ENCODE peak calls at places on chromosomes 3 and 15, in four cellular contexts. B, Q, W and G are unnamed samples.

GRCh38 chr3:100563652-100564215 is 45.7 kb upstream of the ADGRG7 start:
- DNase-seq in Q (no peak), B (no peak), W (no peak), G (no peak)

GRCh38 chr3:159634414-159634813 is 354.2 kb upstream of the IL12A start:
- DNase-seq in Q (no peak), W (no peak), B (no peak), G (no peak)

GRCh38 chr3:186520957-186521842 is 23.0 kb downstream of the CRYGS start:
- DNase-seq in B (no peak), W (no peak), Q (peak; percentile 81), G (no peak)

GRCh38 chr15:48510976-48511375 is 134.5 kb downstream of the FBN1 start:
- DNase-seq in B (no peak), W (no peak), Q (no peak), G (no peak)

GRCh38 chr15:78216276-78217229 is 17.8 kb downstream of the ACSBG1 start:
- DNase-seq in W (no peak), B (no peak), Q (no peak), G (peak; percentile 95)

GRCh38 chr3:153162513-153163348 is 705 bp downstream of the RAP2B start:
- DNase-seq in B (peak; percentile 76), W (peak; percentile 45), Q (peak; percentile 32), G (peak; percentile 41)

GRCh38 chr3:125433611-125434041 is 58.5 kb upstream of the ZNF148 start:
- DNase-seq in B (no peak), W (no peak), Q (no peak), G (no peak)

GRCh38 chr15:63896336-63897115 is 62.8 kb upstream of the HERC1 start:
- DNase-seq in B (no peak), Q (peak; percentile 31), W (no peak), G (peak; percentile 83)

GRCh38 chr3:194054540-194054939 is 81.4 kb upstream of the HES1 start:
- DNase-seq in W (no peak), Q (no peak), B (no peak), G (no peak)

GRCh38 chr3:51897391-51897790 is 5.8 kb downstream of the IQCF1 start:
- DNase-seq in Q (no peak), B (no peak), W (no peak), G (no peak)

GRCh38 chr15:73941871-73942635 is 15.8 kb downstream of the LOXL1 start:
- DNase-seq in Q (no peak), B (peak; percentile 65), W (no peak), G (no peak)

GRCh38 chr3:178203152-178203551 is 333.1 kb upstream of the KCNMB2 start:
- DNase-seq in B (no peak), Q (no peak), W (no peak), G (no peak)

GRCh38 chr3:57927916-57928315 is 80.3 kb upstream of the FLNB start:
- DNase-seq in Q (no peak), W (no peak), B (no peak), G (no peak)

GRCh38 chr3:46193436-46193835 is 14.7 kb downstream of the CCR1 start:
- DNase-seq in W (no peak), Q (no peak), B (no peak), G (no peak)

GRCh38 chr3:31670722-31671121 is 138.0 kb downstream of the STT3B start:
- DNase-seq in Q (no peak), W (no peak), B (no peak), G (no peak)

GRCh38 chr15:29029651-29030195 is 143.9 kb downstream of the APBA2 start:
- DNase-seq in Q (no peak), B (no peak), W (no peak), G (no peak)

GRCh38 chr3:126914226-126914625 is 68.7 kb upstream of the PLXNA1 start:
- DNase-seq in W (no peak), B (no peak), Q (no peak), G (no peak)

GRCh38 chr3:40397129-40397528 is 10.1 kb downstream of the ENTPD3 start:
- DNase-seq in B (no peak), W (no peak), Q (no peak), G (no peak)

GRCh38 chr3:194745427-194746184 is 59.9 kb downstream of the FAM43A start:
- DNase-seq in W (no peak), B (no peak), Q (no peak), G (no peak)

GRCh38 chr3:99118381-99118780 is 216.9 kb upstream of the DCBLD2 start:
- DNase-seq in Q (no peak), B (no peak), W (no peak), G (no peak)

GRCh38 chr3:110881069-110881468 is 190.5 kb upstream of the NECTIN3 start:
- DNase-seq in W (no peak), Q (no peak), B (no peak), G (peak; percentile 71)

GRCh38 chr3:54897028-54897711 is 30.7 kb downstream of the LRTM1 start:
- DNase-seq in W (no peak), Q (no peak), B (no peak), G (no peak)

GRCh38 chr15:100877551-100877950 is 2.1 kb upstream of the ALDH1A3 start:
- DNase-seq in W (no peak), Q (no peak), B (no peak), G (no peak)

GRCh38 chr3:76753599-76753998 is 286.3 kb upstream of the ROBO2 start:
- DNase-seq in Q (no peak), B (no peak), W (no peak), G (no peak)

GRCh38 chr3:21226086-21226485 is 524.9 kb downstream of the ZNF385D start:
- DNase-seq in Q (no peak), B (no peak), W (no peak), G (no peak)

GRCh38 chr3:43796041-43796596 is 105.4 kb downstream of the ABHD5 start:
- DNase-seq in Q (no peak), W (no peak), B (peak; percentile 35), G (no peak)

GRCh38 chr3:129597792-129598381 is 8.6 kb downstream of the PLXND1 start:
- DNase-seq in B (no peak), W (no peak), Q (no peak), G (no peak)
- H3K27ac ChIP-seq in B (peak overlapping the region; percentile 92), W (peak overlapping the region; percentile 96), Q (peak overlapping the region; percentile 81), G (peak overlapping the region; percentile 88)

DNA sequence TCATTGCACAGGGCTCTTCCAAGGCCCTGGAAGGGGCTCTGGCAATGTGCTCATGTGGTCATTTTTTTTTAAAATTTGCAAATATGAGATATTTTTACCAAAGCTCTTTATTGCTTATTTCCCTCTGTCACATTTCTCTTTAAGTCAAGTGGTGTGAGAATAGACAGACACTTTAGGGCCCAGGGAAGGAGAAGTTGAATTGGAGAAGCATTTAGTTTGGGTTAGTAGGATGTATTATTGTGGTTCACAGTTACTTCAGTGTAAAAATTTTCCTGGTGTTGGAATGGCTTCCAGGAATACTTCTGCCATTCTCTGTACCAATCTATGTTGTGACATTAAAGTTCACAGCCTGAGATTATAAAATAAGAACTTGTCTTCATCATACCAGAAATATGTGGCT is 116.5 kb downstream of the TMCO5A start:
- DNase-seq in Q (no peak), B (no peak), W (no peak), G (no peak)
- H3K27ac ChIP-seq in Q (no peak overlapping the region), B (no peak overlapping the region), W (no peak overlapping the region), G (peak overlapping the region; percentile 41)

GRCh38 chr15:93088200-93088980 is 621 bp downstream of the RGMA start:
- DNase-seq in Q (no peak), B (no peak), W (no peak), G (no peak)
- H3K27ac ChIP-seq in Q (peak overlapping the region; percentile 25), B (peak overlapping the region; percentile 46), W (peak overlapping the region; percentile 40), G (peak overlapping the region; percentile 15)

GRCh38 chr15:70976856-70977255 is 84.2 kb downstream of the LRRC49 start:
- DNase-seq in B (no peak), W (no peak), Q (no peak), G (no peak)

DNA sequence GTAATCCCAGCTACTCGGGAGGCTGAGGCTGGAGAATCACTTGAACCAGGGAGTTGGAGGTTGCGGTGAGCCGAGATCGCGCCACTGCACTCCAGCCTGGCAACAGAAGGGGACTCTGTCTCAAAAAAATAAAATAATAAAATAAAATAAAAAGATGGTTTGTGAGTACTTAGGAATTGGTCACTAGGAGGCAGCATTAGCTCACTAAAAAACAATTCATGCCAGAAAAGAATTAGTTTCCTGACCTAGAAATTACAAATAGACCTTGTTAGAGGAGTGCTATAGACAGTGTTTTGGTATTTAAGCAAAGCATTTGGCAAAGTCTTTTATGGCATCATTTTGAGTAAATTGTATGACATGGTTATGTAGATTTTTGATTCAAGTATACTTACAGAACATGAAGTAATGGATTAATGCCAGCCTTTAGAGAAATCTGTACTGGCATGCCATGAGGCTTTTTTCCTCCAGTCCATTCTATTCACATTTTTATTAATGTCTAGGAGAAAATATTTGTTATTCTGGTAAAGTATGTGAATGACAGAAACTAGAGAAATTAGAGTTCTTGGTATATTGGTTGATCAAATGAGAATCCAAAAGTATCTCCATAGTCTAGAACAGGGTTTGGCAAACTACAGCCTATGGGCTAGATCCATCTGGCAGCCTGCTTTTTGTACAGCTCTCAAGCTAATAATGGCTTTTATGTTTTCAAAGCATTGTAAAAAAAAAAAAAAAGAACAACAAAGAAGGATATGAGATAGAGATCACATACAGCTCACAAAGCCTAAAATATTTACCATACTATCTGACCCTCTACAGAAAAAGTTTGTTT is 81.6 kb downstream of the LRRC49 start:
- DNase-seq in W (no peak), B (no peak), Q (no peak), G (no peak)
- H3K27ac ChIP-seq in W (no peak overlapping the region), B (no peak overlapping the region), Q (no peak overlapping the region), G (no peak overlapping the region)

GRCh38 chr3:37770938-37771918 is 90.5 kb upstream of the CTDSPL start:
- DNase-seq in B (peak; percentile 73), W (no peak), Q (no peak), G (peak; percentile 90)
- H3K27ac ChIP-seq in B (peak overlapping the region; percentile 81), W (no peak overlapping the region), Q (no peak overlapping the region), G (peak overlapping the region; percentile 71)

GRCh38 chr3:131402391-131403039 is 20.9 kb downstream of the NUDT16 start:
- DNase-seq in B (no peak), W (no peak), Q (no peak), G (no peak)
- H3K27ac ChIP-seq in B (peak overlapping the region; percentile 37), W (no peak overlapping the region), Q (no peak overlapping the region), G (no peak overlapping the region)

DNA sequence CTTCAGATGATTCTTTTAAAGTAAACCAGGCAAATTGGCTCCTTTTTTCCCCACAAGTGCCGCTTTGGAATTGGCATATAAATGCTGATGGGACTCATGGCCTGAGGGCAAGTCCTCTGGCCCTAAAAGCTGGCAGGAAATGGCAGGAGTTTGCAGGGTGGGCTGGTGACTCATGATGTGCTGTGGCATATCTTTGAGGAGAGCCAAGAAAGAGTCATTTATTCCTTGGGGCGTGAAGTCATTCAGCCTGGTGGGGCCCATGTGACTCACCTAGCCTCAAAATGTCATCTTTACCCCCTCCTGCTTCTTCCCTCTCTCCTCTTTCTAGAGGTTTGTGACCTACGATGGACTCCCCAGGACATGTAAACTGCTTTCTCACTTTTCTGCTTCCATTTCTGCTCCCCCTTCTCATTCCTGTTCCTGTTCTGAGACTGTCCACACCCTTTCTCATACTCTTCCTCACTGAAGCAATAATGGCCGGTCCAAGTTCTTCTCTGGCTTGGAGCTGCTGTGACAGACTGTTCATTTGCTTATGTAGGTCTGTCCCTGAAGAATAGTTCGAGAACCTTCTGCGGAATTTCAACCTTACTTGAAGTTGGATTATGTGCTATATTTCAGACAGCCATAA is 326.1 kb downstream of the SATB1 start:
- DNase-seq in Q (no peak), B (no peak), W (no peak), G (no peak)
- H3K27ac ChIP-seq in Q (no peak overlapping the region), B (no peak overlapping the region), W (no peak overlapping the region), G (no peak overlapping the region)

DNA sequence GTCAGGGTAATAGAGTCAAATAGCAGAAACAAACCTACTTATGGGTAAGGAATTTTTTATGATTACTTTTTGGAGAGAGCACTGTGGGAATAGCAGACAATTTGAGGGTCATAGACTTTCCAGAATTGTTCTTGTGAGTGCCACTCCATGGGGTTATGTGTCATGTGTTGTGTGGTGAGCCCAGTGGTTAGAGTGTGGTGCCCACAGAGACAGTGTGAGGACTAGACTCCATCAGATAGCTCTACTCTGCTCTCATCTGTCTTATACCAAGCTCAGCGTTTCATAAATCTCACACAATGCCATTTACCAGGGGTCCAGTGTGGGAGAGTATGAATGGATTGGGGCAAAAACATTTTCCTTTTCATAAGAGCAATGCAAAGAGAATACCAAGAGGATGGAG is 188.9 kb downstream of the AGBL1 start:
- DNase-seq in W (no peak), B (no peak), Q (no peak), G (no peak)
- H3K27ac ChIP-seq in W (no peak overlapping the region), B (no peak overlapping the region), Q (no peak overlapping the region), G (no peak overlapping the region)